ENCODE peak calls at places on chromosomes 7 and 10, in six cellular contexts. N is left lung; O is IMR-90; L is CD8-positive, alpha-beta T cell; B is mesendoderm; A is AG04450. W is an unnamed sample.

GRCh38 chr10:68327889-68328786 is 3.7 kb upstream of the HNRNPH3 start:
- DNase-seq in N (no peak), O (peak; percentile 60), L (no peak), B (peak; percentile 70), A (no peak), W (no peak)

GRCh38 chr7:134478707-134479106 is 19.8 kb upstream of the AKR1B1 start:
- DNase-seq in N (no peak), O (peak; percentile 25), L (no peak), B (no peak), A (no peak), W (no peak)

GRCh38 chr10:110919971-110920881 is 822 bp downstream of the SHOC2 start:
- DNase-seq in N (peak; percentile 88), O (peak; percentile 17), L (no peak), B (peak; percentile 80), A (no peak), W (peak; percentile 36)

GRCh38 chr7:83472376-83472775 is 176.6 kb downstream of the SEMA3E start:
- DNase-seq in N (no peak), O (no peak), L (no peak), B (no peak), A (no peak), W (no peak)

GRCh38 chr10:77943086-77943901 is 16.7 kb upstream of the DLG5 start:
- DNase-seq in N (no peak), O (peak; percentile 73), L (no peak), B (peak; percentile 98), A (no peak), W (no peak)

GRCh38 chr10:5812283-5813090 is 747 bp downstream of the GDI2 start:
- DNase-seq in N (peak; percentile 92), O (no peak), L (peak; percentile 7), B (peak; percentile 60), A (no peak), W (peak; percentile 25)

GRCh38 chr7:28181921-28182517 is 1.4 kb upstream of the JAZF1 start:
- DNase-seq in N (no peak), O (no peak), L (no peak), B (no peak), A (no peak), W (peak; percentile 40)

GRCh38 chr10:64528294-64529002 is 1007.2 kb downstream of the REEP3 start:
- DNase-seq in N (peak; percentile 7), O (no peak), L (no peak), B (no peak), A (no peak), W (no peak)

GRCh38 chr10:117929321-117930067 is 117.2 kb downstream of the RAB11FIP2 start:
- DNase-seq in N (no peak), O (no peak), L (no peak), B (peak; percentile 12), A (no peak), W (no peak)

GRCh38 chr7:70133291-70133690 is 535.0 kb downstream of the AUTS2 start:
- DNase-seq in N (no peak), O (no peak), L (no peak), B (no peak), A (no peak), W (no peak)

GRCh38 chr7:33299425-33299824 is 170.1 kb downstream of the BBS9 start:
- DNase-seq in N (no peak), O (no peak), L (no peak), B (no peak), A (no peak), W (no peak)

GRCh38 chr10:687583-688286 is 1.7 kb downstream of the DIP2C start:
- DNase-seq in N (no peak), O (no peak), L (no peak), B (no peak), A (no peak), W (no peak)

GRCh38 chr7:46569117-46569433 is 648.0 kb upstream of the IGFBP3 start:
- DNase-seq in N (no peak), O (no peak), L (no peak), B (peak; percentile 65), A (no peak), W (no peak)

GRCh38 chr7:85185355-85186082 is 1.3 kb downstream of the SEMA3D start:
- DNase-seq in N (peak; percentile 65), O (peak; percentile 61), L (no peak), B (peak; percentile 80), A (no peak), W (peak; percentile 41)

GRCh38 chr10:80186364-80187012 is 18.8 kb downstream of the ANXA11 start:
- DNase-seq in N (no peak), O (no peak), L (no peak), B (peak; percentile 37), A (no peak), W (peak; percentile 27)

GRCh38 chr7:125059861-125060456 is 130.3 kb upstream of the POT1 start:
- DNase-seq in N (no peak), O (peak; percentile 3), L (no peak), B (no peak), A (no peak), W (no peak)

GRCh38 chr7:112547916-112548315 is 67.1 kb downstream of the LSMEM1 start:
- DNase-seq in N (no peak), O (peak; percentile 29), L (no peak), B (no peak), A (no peak), W (no peak)

GRCh38 chr10:67790534-67791408 is 47.2 kb downstream of the DNAJC12 start:
- DNase-seq in N (no peak), O (peak; percentile 29), L (no peak), B (peak; percentile 86), A (no peak), W (no peak)

GRCh38 chr10:43774234-43774769 is 125.6 kb upstream of the ZNF32 start:
- DNase-seq in N (no peak), O (no peak), L (no peak), B (no peak), A (no peak), W (no peak)

GRCh38 chr7:66055321-66055956 is 20.2 kb upstream of the ASL start:
- DNase-seq in N (no peak), O (peak; percentile 73), L (no peak), B (no peak), A (no peak), W (no peak)

GRCh38 chr10:60853107-60853506 is 74.8 kb downstream of the CDK1 start:
- DNase-seq in N (no peak), O (no peak), L (no peak), B (no peak), A (no peak), W (no peak)

GRCh38 chr7:39458346-39458745 is 107.9 kb upstream of the YAE1 start:
- DNase-seq in N (peak; percentile 49), O (no peak), L (no peak), B (no peak), A (no peak), W (no peak)
- H3K4me3 ChIP-seq in N (peak overlapping the region; percentile 7), O (no peak overlapping the region), L (no peak overlapping the region), B (no peak overlapping the region), A (peak overlapping the region; percentile 23), W (no peak overlapping the region)

DNA sequence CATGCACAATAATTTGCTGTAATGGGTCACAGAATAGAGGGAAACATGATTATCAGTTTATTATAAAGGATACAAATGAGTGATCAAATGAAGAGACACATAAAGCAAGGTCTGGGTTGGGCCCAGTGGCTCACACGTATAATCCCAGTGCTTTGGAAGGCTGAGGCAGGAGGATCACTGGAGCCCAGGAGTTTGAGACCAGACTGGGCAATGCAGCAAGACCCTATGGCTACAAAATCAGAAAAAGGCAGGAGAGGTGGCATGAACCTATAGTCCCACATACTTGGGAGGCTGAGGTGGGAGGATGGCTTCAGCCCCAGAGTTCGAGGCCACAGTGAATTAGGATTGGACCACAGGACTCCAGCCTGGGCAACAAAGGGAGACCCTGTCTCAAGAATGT is 166.7 kb upstream of the YAE1 start:
- DNase-seq in N (no peak), O (no peak), L (no peak), B (no peak), A (no peak), W (no peak)
- H3K27me3 ChIP-seq in N (peaks cover 6% of the 10 kb centered on the region), O (no peaks in the 10 kb centered on the region), L (no peaks in the 10 kb centered on the region), B (no peaks in the 10 kb centered on the region), A (no peaks in the 10 kb centered on the region), W (peaks cover 2% of the 10 kb centered on the region)

GRCh38 chr10:119680668-119681070 is 29.5 kb downstream of the BAG3 start:
- DNase-seq in N (no peak), O (peak; percentile 30), L (no peak), B (no peak), A (no peak), W (no peak)
- H3K4me3 ChIP-seq in N (no peak overlapping the region), O (no peak overlapping the region), L (no peak overlapping the region), B (no peak overlapping the region), A (no peak overlapping the region), W (no peak overlapping the region)

GRCh38 chr10:15863323-15863722 is 3.0 kb upstream of the MINDY3 start:
- DNase-seq in N (no peak), O (no peak), L (no peak), B (no peak), A (no peak), W (no peak)

GRCh38 chr10:15864419-15864818 is 4.1 kb upstream of the MINDY3 start:
- DNase-seq in N (no peak), O (no peak), L (no peak), B (no peak), A (no peak), W (no peak)

GRCh38 chr10:15863733-15864132 is 3.4 kb upstream of the MINDY3 start:
- DNase-seq in N (no peak), O (no peak), L (no peak), B (no peak), A (no peak), W (no peak)

GRCh38 chr10:15868006-15868405 is 7.7 kb upstream of the MINDY3 start:
- DNase-seq in N (no peak), O (no peak), L (no peak), B (no peak), A (no peak), W (no peak)

DNA sequence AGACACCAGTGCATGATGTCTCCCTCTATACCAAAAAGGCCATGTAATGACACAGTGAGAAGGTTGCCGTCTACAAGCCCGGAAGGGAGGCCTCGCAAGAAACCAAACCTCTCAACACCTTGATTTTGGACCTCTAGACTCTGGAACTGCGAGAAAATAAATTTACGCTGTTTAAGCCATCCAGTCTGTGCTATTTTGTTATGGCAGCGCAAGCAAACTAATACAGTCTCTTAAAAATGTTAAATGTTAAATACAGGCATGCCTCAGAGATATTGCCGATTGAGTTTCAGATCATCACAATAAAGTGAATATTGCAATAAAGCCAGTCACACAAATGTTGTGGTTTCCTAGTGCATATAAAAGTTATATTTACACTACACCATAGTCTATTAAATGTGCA is 5.0 kb upstream of the MINDY3 start:
- DNase-seq in N (no peak), O (no peak), L (no peak), B (no peak), A (no peak), W (no peak)
- H3K27me3 ChIP-seq in N (peaks cover 68% of the 10 kb centered on the region), O (peaks cover 6% of the 10 kb centered on the region), L (peaks cover 4% of the 10 kb centered on the region), B (no peaks in the 10 kb centered on the region), A (no peaks in the 10 kb centered on the region), W (peaks cover 3% of the 10 kb centered on the region)

GRCh38 chr10:13003004-13003403 is 1.5 kb upstream of the CCDC3 start:
- DNase-seq in N (no peak), O (peak; percentile 48), L (no peak), B (no peak), A (peak; percentile 10), W (no peak)

GRCh38 chr10:13003781-13004180 is 2.3 kb upstream of the CCDC3 start:
- DNase-seq in N (no peak), O (no peak), L (no peak), B (no peak), A (no peak), W (no peak)

GRCh38 chr10:13001887-13002212 is 337 bp upstream of the CCDC3 start:
- DNase-seq in N (no peak), O (no peak), L (no peak), B (no peak), A (no peak), W (no peak)

GRCh38 chr10:13001041-13001886 is at the start of gene CCDC3:
- DNase-seq in N (peak; percentile 76), O (no peak), L (no peak), B (peak; percentile 45), A (no peak), W (no peak)

GRCh38 chr10:13000431-13000830 is 1.1 kb downstream of the CCDC3 start:
- DNase-seq in N (no peak), O (no peak), L (no peak), B (no peak), A (no peak), W (no peak)
- H3K4me3 ChIP-seq in N (no peak overlapping the region), O (no peak overlapping the region), L (no peak overlapping the region), B (no peak overlapping the region), A (no peak overlapping the region), W (no peak overlapping the region)

W was measured in dorsolateral prefrontal cortex.